ENCODE peak calls at places on chromosomes 13 and 19, in nine cellular contexts. F is AG04450, X is PC-9, J is Peyer's patch, T is tibial nerve, I is thoracic aorta, B is mammary epithelial cell, L is fibroblast of mammary gland, M is upper lobe of right lung. V is an unnamed sample.

GRCh38 chr13:20160346-20161274 is at the start of gene GJA3:
- DNase-seq in F (no peak), J (peak), I (no peak), M (no peak), T (no peak), L (peak), B (peak), X (no peak), V (no peak)

GRCh38 chr19:36876993-36877938 is 26.6 kb downstream of the ZNF345 start:
- DNase-seq in F (no peak), I (no peak), X (no peak), T (no peak), J (no peak), L (no peak), B (no peak), M (no peak), V (no peak)

GRCh38 chr13:39144941-39145533 is 106.8 kb downstream of the NHLRC3 start:
- DNase-seq in L (peak), B (peak), X (no peak), I (no peak), M (no peak), J (peak), F (peak), T (peak), V (no peak)

GRCh38 chr19:12521996-12522395 is 29.3 kb downstream of the ZNF564 start:
- DNase-seq in T (no peak), M (no peak), L (no peak), F (no peak), X (no peak), B (no peak), I (no peak), J (no peak), V (no peak)

GRCh38 chr13:28820099-28821051 is at the start of gene MTUS2:
- DNase-seq in T (no peak), M (peak), I (no peak), J (no peak), F (no peak), X (no peak), B (peak), L (no peak), V (no peak)

GRCh38 chr19:6654347-6655310 is 15.3 kb downstream of the TNFSF14 start:
- DNase-seq in L (no peak), F (no peak), J (peak), M (no peak), T (no peak), I (no peak), X (no peak), B (no peak), V (no peak)

GRCh38 chr13:29568731-29569130 is 26.8 kb downstream of the SLC7A1 start:
- DNase-seq in B (no peak), T (no peak), F (no peak), M (no peak), X (no peak), J (no peak), L (no peak), I (no peak), V (no peak)

GRCh38 chr19:47102561-47103135 is 10.9 kb downstream of the ZC3H4 start:
- DNase-seq in F (no peak), X (no peak), M (no peak), T (no peak), I (no peak), B (no peak), J (no peak), L (no peak), V (no peak)

GRCh38 chr13:51318015-51318414 is 21.5 kb upstream of the SERPINE3 start:
- DNase-seq in T (no peak), X (no peak), B (no peak), I (no peak), L (peak), F (no peak), J (no peak), M (no peak), V (no peak)
- TF ChIP-seq CTCF in T (no peak), X (no peak), B (no peak), I (no peak), L (no peak), F (no peak), J (no peak), M (no peak), V (no peak)

GRCh38 chr19:27884376-27884775 is 1328.6 kb downstream of the UQCRFS1 start:
- DNase-seq in I (no peak), F (no peak), J (no peak), L (no peak), B (no peak), M (no peak), X (no peak), T (no peak), V (no peak)
- TF ChIP-seq CTCF in I (no peak), F (no peak), J (no peak), L (no peak), B (no peak), M (no peak), X (no peak), T (no peak), V (no peak)

GRCh38 chr19:7918615-7919421 is 1.3 kb upstream of the SNAPC2 start:
- DNase-seq in L (no peak), F (no peak), I (no peak), T (no peak), X (no peak), B (no peak), J (peak), M (no peak), V (peak)

GRCh38 chr19:7916137-7916907 is 1.7 kb downstream of the TGFBR3L start:
- DNase-seq in M (peak), I (no peak), X (no peak), T (no peak), J (no peak), F (no peak), L (no peak), B (no peak), V (peak)

GRCh38 chr19:7915250-7916136 is 863 bp downstream of the TGFBR3L start:
- DNase-seq in X (no peak), B (no peak), J (no peak), F (no peak), T (no peak), M (peak), L (no peak), I (no peak), V (no peak)

GRCh38 chr19:7916908-7917291 is 2.3 kb downstream of the TGFBR3L start:
- DNase-seq in I (no peak), T (no peak), F (no peak), M (no peak), X (no peak), B (no peak), L (no peak), J (no peak), V (no peak)

GRCh38 chr19:7917292-7918061 is 2.7 kb upstream of the SNAPC2 start:
- DNase-seq in J (peak), M (peak), B (no peak), X (no peak), L (peak), T (no peak), F (no peak), I (no peak), V (peak)
- TF ChIP-seq CTCF in J (no peak), M (peak), B (no peak), X (peak), L (peak), T (peak), F (peak), I (peak), V (peak)

GRCh38 chr19:11505032-11505503 is 571 bp downstream of the ZNF653 start:
- DNase-seq in T (peak), L (peak), B (peak), X (peak), J (peak), F (peak), I (peak), M (peak), V (peak)

GRCh38 chr19:11507370-11508078 is 1.9 kb upstream of the ZNF653 start:
- DNase-seq in I (no peak), M (no peak), L (no peak), T (no peak), J (no peak), F (no peak), X (no peak), B (no peak), V (no peak)

GRCh38 chr19:11506101-11506555 is 489 bp upstream of the ZNF653 start:
- DNase-seq in B (no peak), M (no peak), F (no peak), T (no peak), I (no peak), J (no peak), L (no peak), X (no peak), V (no peak)

GRCh38 chr19:11504502-11505031 is 1.1 kb downstream of the ZNF653 start:
- DNase-seq in X (no peak), B (no peak), L (no peak), F (no peak), T (no peak), J (no peak), I (no peak), M (no peak), V (no peak)

GRCh38 chr19:11505504-11506100 is at the start of gene ZNF653:
- DNase-seq in X (peak), M (peak), L (peak), F (peak), J (peak), T (peak), B (peak), I (peak), V (peak)
- TF ChIP-seq CTCF in X (no peak), M (no peak), L (no peak), F (no peak), J (no peak), T (no peak), B (no peak), I (no peak), V (no peak)

GRCh38 chr19:40380199-40381037 is 9.6 kb downstream of the HIPK4 start:
- DNase-seq in I (no peak), L (no peak), M (no peak), X (no peak), T (no peak), B (no peak), J (no peak), F (no peak), V (no peak)

GRCh38 chr19:40378509-40378908 is 11.5 kb downstream of the HIPK4 start:
- DNase-seq in T (no peak), I (no peak), X (no peak), B (no peak), F (no peak), J (no peak), L (no peak), M (no peak), V (no peak)

GRCh38 chr19:40383668-40384248 is 6.2 kb downstream of the HIPK4 start:
- DNase-seq in T (no peak), X (no peak), J (no peak), L (no peak), M (no peak), F (no peak), I (no peak), B (no peak), V (no peak)

GRCh38 chr19:40379446-40380198 is 10.4 kb downstream of the HIPK4 start:
- DNase-seq in B (no peak), J (no peak), X (no peak), I (no peak), T (no peak), F (no peak), L (no peak), M (no peak), V (no peak)

DNA sequence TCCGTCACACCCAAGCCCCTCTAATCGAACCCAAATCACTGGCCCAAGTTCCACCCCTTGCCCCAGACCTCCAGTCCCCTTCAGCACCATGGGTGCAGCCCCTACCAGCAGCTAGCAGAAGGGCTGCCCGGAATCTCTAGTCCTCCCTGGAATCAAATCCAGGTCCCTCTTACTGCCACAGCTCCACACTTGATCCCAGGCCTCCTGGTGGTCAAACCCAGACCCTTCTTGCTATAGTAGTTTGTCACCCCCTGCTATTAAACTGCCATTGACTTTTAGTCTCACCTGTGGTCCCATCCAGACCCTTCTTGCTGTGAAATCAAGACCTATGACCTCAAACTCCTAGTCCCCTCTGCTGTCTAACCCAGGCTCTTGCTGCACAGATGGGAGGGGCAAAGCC is 8.7 kb downstream of the HIPK4 start:
- DNase-seq in I (no peak), T (no peak), B (no peak), L (no peak), X (no peak), M (no peak), J (no peak), F (no peak), V (no peak)
- TF ChIP-seq CTCF in I (no peak), T (no peak), B (no peak), L (peak), X (no peak), M (no peak), J (no peak), F (peak), V (no peak)

GRCh38 chr13:99004931-99005330 is 27.1 kb upstream of the DOCK9 start:
- DNase-seq in J (no peak), B (no peak), X (no peak), I (no peak), M (no peak), T (no peak), L (no peak), F (no peak), V (no peak)
- TF ChIP-seq CTCF in J (no peak), B (no peak), X (no peak), I (no peak), M (no peak), T (no peak), L (no peak), F (no peak), V (no peak)

DNA sequence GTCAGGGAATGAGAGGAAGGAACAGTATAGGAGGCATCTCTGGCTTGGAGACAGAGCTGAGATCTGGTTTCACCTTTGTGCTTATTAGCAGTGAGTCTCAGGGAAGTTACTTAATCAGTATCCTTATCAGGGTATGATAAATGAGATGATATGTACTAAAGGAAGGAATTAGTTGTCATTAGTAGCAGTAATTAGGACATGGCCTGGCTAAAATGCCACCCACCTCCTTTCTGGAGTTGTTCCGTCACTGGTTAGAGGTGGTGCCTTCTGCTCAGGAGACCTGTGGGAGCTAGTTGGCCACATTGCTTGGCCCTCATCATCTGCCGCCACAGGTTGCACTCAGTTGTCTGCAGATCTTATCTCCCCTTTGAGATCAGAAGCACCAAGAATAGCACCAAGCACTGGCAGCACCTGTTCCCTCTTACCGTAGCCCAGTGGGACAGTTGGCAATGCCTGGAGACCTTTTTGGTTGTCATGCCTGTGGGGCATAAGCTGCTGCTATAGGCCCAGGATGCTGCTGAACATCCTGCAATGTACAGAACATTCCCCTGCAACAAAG is 4.7 kb downstream of the GPATCH1 start:
- DNase-seq in B (no peak), X (no peak), F (no peak), J (no peak), T (no peak), M (no peak), I (no peak), L (no peak), V (no peak)
- TF ChIP-seq CTCF in B (no peak), X (no peak), F (no peak), J (no peak), T (no peak), M (no peak), I (no peak), L (no peak), V (no peak)

GRCh38 chr19:31214997-31215396 is 134.2 kb downstream of the TSHZ3 start:
- DNase-seq in B (peak), T (no peak), F (no peak), L (peak), M (no peak), I (no peak), X (no peak), J (no peak), V (no peak)
- TF ChIP-seq CTCF in B (no peak), T (no peak), F (no peak), L (no peak), M (no peak), I (no peak), X (no peak), J (no peak), V (no peak)

V was measured in CD14-positive monocyte.